ENCODE peak calls at places on chromosomes 2 and 18, in four cellular contexts. B is GM12878, N is HepG2, F is K562. C is an unnamed sample.
A peak's percentile ranks its signal among the peaks of the same experiment; 100 is the strongest.

GRCh38 chr2:226798422-226799210 is 1.0 kb downstream of the IRS1 start:
- ATAC-seq in B (peak; percentile 41), N (no peak), F (no peak), C (no peak)

GRCh38 chr2:236663671-236664101 is 94.1 kb downstream of the ACKR3 start:
- ATAC-seq in N (no peak), F (no peak), B (no peak), C (peak; percentile 28)

GRCh38 chr2:232898592-232899541 is 28.8 kb downstream of the SNORC start:
- ATAC-seq in N (no peak), B (no peak), F (no peak), C (no peak)

GRCh38 chr2:152025678-152026287 is 73.1 kb downstream of the CACNB4 start:
- ATAC-seq in N (peak; percentile 98), B (peak; percentile 98), F (peak; percentile 99), C (peak; percentile 90)

GRCh38 chr2:172713365-172713875 is 22.2 kb upstream of the RAPGEF4 start:
- ATAC-seq in N (peak; percentile 38), F (no peak), B (no peak), C (no peak)

GRCh38 chr2:102520009-102520408 is 47.0 kb downstream of the SLC9A4 start:
- ATAC-seq in F (peak; percentile 92), B (peak; percentile 88), N (peak; percentile 92), C (no peak)

GRCh38 chr2:138536302-138536701 is 34.7 kb downstream of the SPOPL start:
- ATAC-seq in B (peak; percentile 95), F (no peak), N (no peak), C (no peak)

GRCh38 chr2:12949406-12949805 is 232.7 kb downstream of the TRIB2 start:
- ATAC-seq in F (no peak), B (no peak), N (no peak), C (no peak)

GRCh38 chr2:100924122-100924519 is 78.0 kb upstream of the RPL31 start:
- ATAC-seq in F (no peak), B (peak; percentile 22), N (no peak), C (no peak)

GRCh38 chr18:11268691-11269686 is 119.6 kb upstream of the PIEZO2 start:
- ATAC-seq in B (no peak), F (no peak), N (peak; percentile 47), C (peak; percentile 60)

GRCh38 chr2:85804583-85804982 is 50.8 kb downstream of the ATOH8 start:
- ATAC-seq in B (peak; percentile 51), N (no peak), F (peak; percentile 74), C (no peak)

GRCh38 chr18:34611904-34612303 is 98.2 kb upstream of the DTNA start:
- ATAC-seq in B (no peak), N (no peak), F (no peak), C (no peak)

GRCh38 chr2:159982270-159982669 is 80.1 kb downstream of the PLA2R1 start:
- ATAC-seq in B (no peak), N (no peak), F (no peak), C (peak; percentile 57)

GRCh38 chr18:48129621-48130082 is 199.2 kb upstream of the SMAD2 start:
- ATAC-seq in B (no peak), F (no peak), N (no peak), C (no peak)

GRCh38 chr2:36449213-36449612 is 93.6 kb downstream of the CRIM1 start:
- ATAC-seq in F (no peak), B (no peak), N (no peak), C (no peak)

GRCh38 chr18:58392336-58393000 is 236.4 kb downstream of the ALPK2 start:
- ATAC-seq in N (no peak), F (no peak), B (no peak), C (peak; percentile 53)

GRCh38 chr2:178072383-178073301 is at the start of gene PDE11A:
- ATAC-seq in F (peak; percentile 98), N (peak; percentile 99), B (peak; percentile 57), C (peak; percentile 93)

GRCh38 chr2:195359043-195359735 is 297.8 kb upstream of the SLC39A10 start:
- ATAC-seq in N (no peak), F (no peak), B (no peak), C (no peak)

GRCh38 chr2:111022630-111023029 is 98.1 kb upstream of the BCL2L11 start:
- ATAC-seq in F (no peak), B (no peak), N (no peak), C (no peak)

GRCh38 chr2:168534926-168535325 is 78.9 kb downstream of the CERS6 start:
- ATAC-seq in F (no peak), B (no peak), N (no peak), C (no peak)

GRCh38 chr2:120820263-120820884 is 84.7 kb downstream of the GLI2 start:
- ATAC-seq in N (peak; percentile 17), F (no peak), B (no peak), C (no peak)

GRCh38 chr2:185567940-185568339 is 170.7 kb upstream of the FSIP2 start:
- ATAC-seq in N (no peak), B (no peak), F (no peak), C (no peak)

GRCh38 chr2:128408349-128409305 is 90.0 kb upstream of the HS6ST1 start:
- ATAC-seq in F (no peak), B (no peak), N (no peak), C (peak; percentile 31)

GRCh38 chr2:213266421-213266820 is 17.8 kb upstream of the SPAG16 start:
- ATAC-seq in N (peak; percentile 67), B (no peak), F (no peak), C (no peak)

GRCh38 chr2:11903085-11903484 is 156.7 kb downstream of the LPIN1 start:
- ATAC-seq in B (no peak), F (no peak), N (no peak), C (peak; percentile 22)

GRCh38 chr18:24219561-24220317 is 80.9 kb downstream of the CABYR start:
- ATAC-seq in B (peak; percentile 21), F (no peak), N (no peak), C (no peak)

GRCh38 chr18:7645756-7646155 is 78.6 kb downstream of the PTPRM start:
- ATAC-seq in F (no peak), N (no peak), B (no peak), C (no peak)

GRCh38 chr2:66748939-66749338 is 314.0 kb downstream of the MEIS1 start:
- ATAC-seq in B (peak; percentile 73), F (no peak), N (no peak), C (no peak)

GRCh38 chr2:191066281-191067233 is 52.6 kb upstream of the STAT1 start:
- ATAC-seq in F (no peak), N (no peak), B (no peak), C (peak; percentile 52)

GRCh38 chr2:45436456-45436855 is 174.6 kb downstream of the SRBD1 start:
- ATAC-seq in B (no peak), F (no peak), N (no peak), C (no peak)

GRCh38 chr2:224944707-224945106 is 97.6 kb downstream of the DOCK10 start:
- ATAC-seq in B (peak; percentile 45), F (no peak), N (no peak), C (no peak)

GRCh38 chr2:176470713-176471112 is 201.5 kb downstream of the MTX2 start:
- ATAC-seq in N (no peak), B (peak; percentile 51), F (no peak), C (no peak)

GRCh38 chr18:49531678-49532153 is 30.1 kb upstream of the LIPG start:
- ATAC-seq in F (no peak), N (no peak), B (peak; percentile 87), C (no peak)
- TF ChIP-seq EP300 in F (peak; percentile 14), N (no peak), B (no peak), C (no peak)

GRCh38 chr2:144512421-144513272 is 7.3 kb downstream of the ZEB2 start:
- ATAC-seq in N (no peak), F (no peak), B (no peak), C (no peak)

GRCh38 chr2:144511222-144511855 is 8.6 kb downstream of the ZEB2 start:
- ATAC-seq in B (no peak), F (no peak), N (no peak), C (no peak)

GRCh38 chr2:144510206-144510991 is 9.5 kb downstream of the ZEB2 start:
- ATAC-seq in F (peak; percentile 44), B (peak; percentile 91), N (peak; percentile 55), C (no peak)

GRCh38 chr2:144513388-144514100 is 6.4 kb downstream of the ZEB2 start:
- ATAC-seq in N (no peak), F (no peak), B (no peak), C (no peak)

DNA sequence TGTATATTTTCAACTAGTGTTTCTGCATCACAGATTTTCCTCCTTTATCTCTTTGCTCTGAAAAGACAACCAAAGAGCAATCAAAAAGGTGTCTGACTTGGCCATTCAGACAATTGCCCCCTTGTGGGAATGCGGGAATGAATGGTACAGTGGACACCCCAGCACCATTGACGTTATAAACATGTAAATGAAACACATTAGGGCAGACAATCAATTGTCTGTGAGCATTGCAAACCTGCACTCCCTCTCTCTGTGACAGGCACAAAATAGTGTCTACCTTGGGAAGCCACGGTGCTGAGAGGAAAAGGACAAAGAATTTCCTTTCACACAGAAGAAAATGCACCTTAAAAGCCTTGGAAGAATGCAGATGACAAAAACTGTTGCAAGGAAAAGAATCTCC is 8.0 kb downstream of the ZEB2 start:
- ATAC-seq in N (no peak), B (no peak), F (no peak), C (no peak)
- H3K4me1 ChIP-seq in N (no peaks in the 10 kb centered on the region), B (no peaks in the 10 kb centered on the region), F (peaks cover 33% of the 10 kb centered on the region), C (peaks cover 26% of the 10 kb centered on the region)

DNA sequence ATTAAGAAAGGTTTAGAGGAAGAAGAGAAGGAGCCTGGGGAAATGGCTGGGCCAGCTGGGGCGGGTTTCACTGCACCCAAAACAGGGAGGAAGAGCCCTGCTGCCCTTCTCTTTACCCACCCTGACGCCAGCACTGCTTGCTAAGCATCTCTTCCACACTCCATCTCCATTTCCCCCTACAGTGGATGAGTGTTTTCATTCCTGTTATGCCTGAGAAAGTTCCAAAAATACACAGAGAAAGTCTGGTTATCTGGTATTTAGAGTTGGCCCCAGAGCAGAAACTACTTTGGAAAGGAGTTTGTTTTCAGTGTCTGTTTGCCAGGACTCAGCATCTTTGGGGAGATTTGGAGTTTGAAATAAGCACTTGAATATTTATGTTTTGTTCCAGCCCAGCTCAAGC is 451.0 kb downstream of the SLC4A3 start:
- ATAC-seq in F (no peak), N (no peak), B (no peak), C (no peak)
- H3K4me3 ChIP-seq in F (no peak overlapping the region), N (no peak overlapping the region), B (no peak overlapping the region), C (no peak overlapping the region)

GRCh38 chr2:170261566-170261965 is 83.6 kb downstream of the MYO3B start:
- ATAC-seq in F (no peak), N (no peak), B (no peak), C (no peak)

GRCh38 chr2:170255137-170255536 is 77.2 kb downstream of the MYO3B start:
- ATAC-seq in F (peak; percentile 63), B (no peak), N (no peak), C (no peak)

GRCh38 chr2:170260188-170260587 is 82.2 kb downstream of the MYO3B start:
- ATAC-seq in B (no peak), F (no peak), N (no peak), C (no peak)

GRCh38 chr2:170255971-170256370 is 78.0 kb downstream of the MYO3B start:
- ATAC-seq in N (no peak), B (no peak), F (no peak), C (no peak)

GRCh38 chr2:170258382-170258781 is 80.4 kb downstream of the MYO3B start:
- ATAC-seq in B (no peak), F (no peak), N (no peak), C (no peak)
- TF ChIP-seq EP300 in B (no peak), F (no peak), N (no peak), C (no peak)

C was measured in gastroesophageal sphincter.